ENCODE peak calls at places on chromosome 22, in seven cellular contexts. One of them, this sample, is unnamed.

GRCh38 chr22:43622886-43623285 is 189.2 kb downstream of the EFCAB6 start:
- DNase-seq in esophagus muscularis mucosa: no peak
- DNase-seq in spleen: no peak
- DNase-seq in Panc1: no peak
- DNase-seq in transverse colon: no peak
- DNase-seq in breast epithelium: no peak
- DNase-seq in HepG2: no peak
- DNase-seq in this sample: no peak

GRCh38 chr22:27512283-27512761 is 289.2 kb downstream of the MN1 start:
- DNase-seq in esophagus muscularis mucosa: no peak
- DNase-seq in spleen: no peak
- DNase-seq in Panc1: no peak
- DNase-seq in transverse colon: peak
- DNase-seq in breast epithelium: peak
- DNase-seq in HepG2: no peak
- DNase-seq in this sample: no peak

GRCh38 chr22:34765115-34765514 is 300.8 kb upstream of the ISX start:
- DNase-seq in esophagus muscularis mucosa: no peak
- DNase-seq in spleen: no peak
- DNase-seq in Panc1: no peak
- DNase-seq in transverse colon: no peak
- DNase-seq in breast epithelium: no peak
- DNase-seq in HepG2: no peak
- DNase-seq in this sample: no peak

GRCh38 chr22:40396882-40397281 is 26.5 kb downstream of the SGSM3 start:
- DNase-seq in esophagus muscularis mucosa: no peak
- DNase-seq in spleen: no peak
- DNase-seq in Panc1: no peak
- DNase-seq in transverse colon: peak
- DNase-seq in breast epithelium: peak
- DNase-seq in HepG2: no peak
- DNase-seq in this sample: no peak

GRCh38 chr22:29570456-29570855 is 10.5 kb downstream of the NIPSNAP1 start:
- DNase-seq in esophagus muscularis mucosa: no peak
- DNase-seq in spleen: no peak
- DNase-seq in Panc1: no peak
- DNase-seq in transverse colon: no peak
- DNase-seq in breast epithelium: no peak
- DNase-seq in HepG2: no peak
- DNase-seq in this sample: no peak

GRCh38 chr22:23118647-23119491 is 22.9 kb downstream of the RSPH14 start:
- DNase-seq in esophagus muscularis mucosa: no peak
- DNase-seq in spleen: no peak
- DNase-seq in Panc1: no peak
- DNase-seq in transverse colon: no peak
- DNase-seq in breast epithelium: no peak
- DNase-seq in HepG2: no peak
- DNase-seq in this sample: no peak

GRCh38 chr22:17390087-17390486 is 20.8 kb downstream of the CECR2 start:
- DNase-seq in esophagus muscularis mucosa: no peak
- DNase-seq in spleen: no peak
- DNase-seq in Panc1: no peak
- DNase-seq in transverse colon: no peak
- DNase-seq in breast epithelium: no peak
- DNase-seq in HepG2: no peak
- DNase-seq in this sample: no peak

GRCh38 chr22:22342697-22343602 is 98.4 kb downstream of the VPREB1 start:
- DNase-seq in esophagus muscularis mucosa: peak
- DNase-seq in spleen: peak
- DNase-seq in Panc1: no peak
- DNase-seq in transverse colon: peak
- DNase-seq in breast epithelium: peak
- DNase-seq in HepG2: peak
- DNase-seq in this sample: peak

GRCh38 chr22:29870574-29870973 is 12.4 kb upstream of the MTMR3 start:
- DNase-seq in esophagus muscularis mucosa: no peak
- DNase-seq in spleen: no peak
- DNase-seq in Panc1: no peak
- DNase-seq in transverse colon: no peak
- DNase-seq in breast epithelium: no peak
- DNase-seq in HepG2: no peak
- DNase-seq in this sample: no peak

GRCh38 chr22:42901790-42902508 is 44.9 kb upstream of the ARFGAP3 start:
- DNase-seq in esophagus muscularis mucosa: no peak
- DNase-seq in spleen: no peak
- DNase-seq in Panc1: no peak
- DNase-seq in transverse colon: no peak
- DNase-seq in breast epithelium: no peak
- DNase-seq in HepG2: no peak
- DNase-seq in this sample: no peak

GRCh38 chr22:29716814-29717213 is 3.0 kb upstream of the CABP7 start:
- DNase-seq in esophagus muscularis mucosa: no peak
- DNase-seq in spleen: no peak
- DNase-seq in Panc1: no peak
- DNase-seq in transverse colon: peak
- DNase-seq in breast epithelium: peak
- DNase-seq in HepG2: peak
- DNase-seq in this sample: peak

GRCh38 chr22:25746012-25746373 is 4.0 kb downstream of the MYO18B start:
- DNase-seq in esophagus muscularis mucosa: no peak
- DNase-seq in spleen: no peak
- DNase-seq in Panc1: no peak
- DNase-seq in transverse colon: no peak
- DNase-seq in breast epithelium: no peak
- DNase-seq in HepG2: no peak
- DNase-seq in this sample: no peak

GRCh38 chr22:25050566-25050965 is 98.0 kb downstream of the KIAA1671 start:
- DNase-seq in esophagus muscularis mucosa: no peak
- DNase-seq in spleen: no peak
- DNase-seq in Panc1: no peak
- DNase-seq in transverse colon: no peak
- DNase-seq in breast epithelium: no peak
- DNase-seq in HepG2: no peak
- DNase-seq in this sample: no peak

GRCh38 chr22:36457688-36458450 is 23.6 kb downstream of the TXN2 start:
- DNase-seq in esophagus muscularis mucosa: no peak
- DNase-seq in spleen: peak
- DNase-seq in Panc1: no peak
- DNase-seq in transverse colon: no peak
- DNase-seq in breast epithelium: no peak
- DNase-seq in HepG2: no peak
- DNase-seq in this sample: no peak

GRCh38 chr22:26646158-26646557 is 11.2 kb upstream of the MIAT start:
- DNase-seq in esophagus muscularis mucosa: no peak
- DNase-seq in spleen: no peak
- DNase-seq in Panc1: no peak
- DNase-seq in transverse colon: no peak
- DNase-seq in breast epithelium: no peak
- DNase-seq in HepG2: no peak
- DNase-seq in this sample: no peak

GRCh38 chr22:49236541-49237075 is 591.1 kb downstream of the BRD1 start:
- DNase-seq in esophagus muscularis mucosa: peak
- DNase-seq in spleen: peak
- DNase-seq in Panc1: no peak
- DNase-seq in transverse colon: no peak
- DNase-seq in breast epithelium: no peak
- DNase-seq in HepG2: no peak
- DNase-seq in this sample: no peak

GRCh38 chr22:36425977-36426523 is 38.3 kb upstream of the MYH9 start:
- DNase-seq in esophagus muscularis mucosa: no peak
- DNase-seq in spleen: peak
- DNase-seq in Panc1: no peak
- DNase-seq in transverse colon: no peak
- DNase-seq in breast epithelium: no peak
- DNase-seq in HepG2: peak
- DNase-seq in this sample: no peak

GRCh38 chr22:28992565-28993326 is 68.9 kb downstream of the C22orf31 start:
- DNase-seq in esophagus muscularis mucosa: no peak
- DNase-seq in spleen: no peak
- DNase-seq in Panc1: no peak
- DNase-seq in transverse colon: no peak
- DNase-seq in breast epithelium: no peak
- DNase-seq in HepG2: no peak
- DNase-seq in this sample: no peak

GRCh38 chr22:35175392-35175791 is 81.9 kb upstream of the HMGXB4 start:
- DNase-seq in esophagus muscularis mucosa: peak
- DNase-seq in spleen: no peak
- DNase-seq in Panc1: no peak
- DNase-seq in transverse colon: no peak
- DNase-seq in breast epithelium: no peak
- DNase-seq in HepG2: no peak
- DNase-seq in this sample: no peak

GRCh38 chr22:19912236-19912999 is 29.2 kb upstream of the COMT start:
- DNase-seq in esophagus muscularis mucosa: no peak
- DNase-seq in spleen: no peak
- DNase-seq in Panc1: no peak
- DNase-seq in transverse colon: no peak
- DNase-seq in breast epithelium: no peak
- DNase-seq in HepG2: no peak
- DNase-seq in this sample: no peak

GRCh38 chr22:19911540-19912235 is 29.9 kb upstream of the COMT start:
- DNase-seq in esophagus muscularis mucosa: no peak
- DNase-seq in spleen: no peak
- DNase-seq in Panc1: no peak
- DNase-seq in transverse colon: no peak
- DNase-seq in breast epithelium: no peak
- DNase-seq in HepG2: no peak
- DNase-seq in this sample: no peak

GRCh38 chr22:19910180-19910744 is 31.3 kb upstream of the COMT start:
- DNase-seq in esophagus muscularis mucosa: no peak
- DNase-seq in spleen: no peak
- DNase-seq in Panc1: no peak
- DNase-seq in transverse colon: no peak
- DNase-seq in breast epithelium: no peak
- DNase-seq in HepG2: no peak
- DNase-seq in this sample: no peak

GRCh38 chr22:19905619-19906276 is 35.8 kb upstream of the COMT start:
- DNase-seq in esophagus muscularis mucosa: no peak
- DNase-seq in spleen: no peak
- DNase-seq in Panc1: no peak
- DNase-seq in transverse colon: no peak
- DNase-seq in breast epithelium: no peak
- DNase-seq in HepG2: no peak
- DNase-seq in this sample: no peak

GRCh38 chr22:19909350-19910179 is 32.0 kb upstream of the COMT start:
- DNase-seq in esophagus muscularis mucosa: peak
- DNase-seq in spleen: peak
- DNase-seq in Panc1: peak
- DNase-seq in transverse colon: peak
- DNase-seq in breast epithelium: peak
- DNase-seq in HepG2: peak
- DNase-seq in this sample: peak
- TF ChIP-seq CTCF in esophagus muscularis mucosa: peak
- TF ChIP-seq CTCF in spleen: peak
- TF ChIP-seq CTCF in Panc1: peak
- TF ChIP-seq CTCF in transverse colon: peak
- TF ChIP-seq CTCF in breast epithelium: peak
- TF ChIP-seq CTCF in HepG2: peak
- TF ChIP-seq CTCF in this sample: peak

DNA sequence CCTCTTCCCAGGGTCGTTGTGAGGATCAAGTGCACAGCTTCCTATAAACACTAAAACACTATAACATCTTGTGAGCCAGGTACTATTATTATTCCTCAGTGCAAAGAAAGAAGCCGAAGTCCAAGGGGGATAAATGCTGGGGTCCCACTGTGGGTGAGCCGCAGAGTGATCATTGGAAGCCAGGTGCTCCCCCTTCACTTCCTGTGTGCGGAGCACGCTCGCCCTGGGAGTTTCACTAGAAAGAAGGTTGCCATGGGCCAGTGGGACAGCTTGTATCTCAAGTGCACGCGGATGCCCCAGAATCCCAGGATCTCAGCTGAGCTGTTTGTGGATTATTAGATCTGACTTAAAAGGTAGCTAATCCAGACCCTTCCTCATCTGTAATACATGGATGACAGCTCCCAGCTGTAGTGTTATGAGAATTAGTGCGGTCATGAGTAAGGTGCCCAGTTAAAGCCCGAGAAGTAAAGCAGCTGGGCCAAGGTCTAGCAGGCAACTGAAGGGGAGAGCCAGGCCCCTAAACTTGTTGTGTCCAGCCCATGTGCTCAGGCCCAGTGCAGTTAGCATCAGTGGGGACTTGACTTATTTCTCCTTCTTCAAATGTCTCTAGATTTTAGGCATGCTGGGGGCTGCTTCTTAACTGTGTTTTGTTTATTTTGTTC is 941 bp downstream of the CBY1 start:
- DNase-seq in esophagus muscularis mucosa: no peak
- DNase-seq in spleen: peak
- DNase-seq in Panc1: no peak
- DNase-seq in transverse colon: peak
- DNase-seq in breast epithelium: no peak
- DNase-seq in HepG2: peak
- DNase-seq in this sample: peak
- TF ChIP-seq POLR2AphosphoS5 in esophagus muscularis mucosa: no peak
- TF ChIP-seq POLR2AphosphoS5 in spleen: no peak
- TF ChIP-seq POLR2AphosphoS5 in Panc1: no peak
- TF ChIP-seq POLR2AphosphoS5 in transverse colon: no peak
- TF ChIP-seq POLR2AphosphoS5 in breast epithelium: no peak
- TF ChIP-seq POLR2AphosphoS5 in HepG2: no peak
- TF ChIP-seq POLR2AphosphoS5 in this sample: no peak

GRCh38 chr22:48045369-48045768 is 1282.9 kb downstream of the TBC1D22A start:
- DNase-seq in esophagus muscularis mucosa: peak
- DNase-seq in spleen: no peak
- DNase-seq in Panc1: no peak
- DNase-seq in transverse colon: peak
- DNase-seq in breast epithelium: no peak
- DNase-seq in HepG2: no peak
- DNase-seq in this sample: no peak
- TF ChIP-seq CTCF in esophagus muscularis mucosa: no peak
- TF ChIP-seq CTCF in spleen: no peak
- TF ChIP-seq CTCF in Panc1: no peak
- TF ChIP-seq CTCF in transverse colon: no peak
- TF ChIP-seq CTCF in breast epithelium: no peak
- TF ChIP-seq CTCF in HepG2: no peak
- TF ChIP-seq CTCF in this sample: no peak

DNA sequence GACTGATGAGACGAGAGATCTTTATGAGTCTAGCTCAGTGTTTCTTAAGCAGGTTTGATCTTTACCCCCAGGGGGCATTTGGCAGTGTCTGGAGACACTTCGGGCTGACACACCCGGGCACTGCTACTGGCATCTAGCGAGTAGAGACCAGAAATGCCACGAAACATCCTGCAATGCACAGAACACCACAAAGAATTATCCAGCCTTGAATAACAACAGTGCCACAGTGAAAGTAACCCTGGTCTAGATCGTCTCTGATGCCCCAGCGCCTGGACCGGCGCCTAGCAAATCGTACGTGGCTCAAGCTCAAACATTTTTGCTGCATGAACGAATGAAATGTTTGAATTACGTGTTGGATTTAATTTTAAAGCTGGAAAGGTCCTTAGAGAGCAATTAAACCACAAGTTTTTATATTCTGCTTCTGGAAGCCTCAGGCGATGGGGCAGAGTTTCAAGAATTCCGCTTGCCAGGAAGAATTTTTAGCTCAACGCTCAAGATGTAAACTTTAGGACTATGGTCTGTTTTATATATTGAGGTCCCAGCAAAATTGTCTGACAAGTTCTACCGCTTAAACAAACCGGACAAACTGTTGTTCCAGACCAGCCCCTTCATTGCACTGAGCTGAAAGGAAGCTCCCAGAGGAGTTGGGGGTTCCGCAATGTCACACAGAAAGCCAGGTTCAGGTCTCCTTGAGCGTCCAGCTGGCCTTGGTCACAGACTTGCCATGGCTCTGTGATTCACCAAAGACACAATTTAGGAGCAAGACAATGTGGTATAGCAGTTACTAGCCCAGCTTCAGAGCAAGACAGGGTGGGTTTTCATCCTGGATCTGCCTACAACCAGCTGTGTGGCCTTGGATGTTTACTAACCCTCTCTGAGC is 44.2 kb upstream of the SMTN start:
- DNase-seq in esophagus muscularis mucosa: no peak
- DNase-seq in spleen: no peak
- DNase-seq in Panc1: no peak
- DNase-seq in transverse colon: peak
- DNase-seq in breast epithelium: peak
- DNase-seq in HepG2: no peak
- DNase-seq in this sample: peak
- TF ChIP-seq POLR2AphosphoS5 in esophagus muscularis mucosa: peak
- TF ChIP-seq POLR2AphosphoS5 in spleen: no peak
- TF ChIP-seq POLR2AphosphoS5 in Panc1: no peak
- TF ChIP-seq POLR2AphosphoS5 in transverse colon: peak
- TF ChIP-seq POLR2AphosphoS5 in breast epithelium: peak
- TF ChIP-seq POLR2AphosphoS5 in HepG2: no peak
- TF ChIP-seq POLR2AphosphoS5 in this sample: no peak

This sample was measured in HL-60.